ENCODE peak calls at places on chromosomes 11 and 22, in seven cellular contexts. One of them, this sample, is unnamed.

GRCh38 chr11:79430280-79430679 is 10.6 kb downstream of the TENM4 start:
- DNase-seq in HTR-8/SVneo: no peak
- DNase-seq in NCI-H774: no peak
- DNase-seq in amygdala: no peak
- DNase-seq in left colon: no peak
- DNase-seq in activated T-cell treated with anti-CD3 and anti-CD28 coated beads for 1 hour: no peak
- DNase-seq in lower leg skin: no peak
- DNase-seq in this sample: no peak

GRCh38 chr22:36940676-36941075 is 27.2 kb downstream of the CSF2RB start:
- DNase-seq in activated T-cell treated with anti-CD3 and anti-CD28 coated beads for 1 hour: no peak
- DNase-seq in amygdala: no peak
- DNase-seq in left colon: no peak
- DNase-seq in NCI-H774: no peak
- DNase-seq in lower leg skin: no peak
- DNase-seq in HTR-8/SVneo: no peak
- DNase-seq in this sample: no peak

GRCh38 chr11:27717377-27717776 is 17.1 kb upstream of the BDNF start:
- DNase-seq in lower leg skin: no peak
- DNase-seq in HTR-8/SVneo: no peak
- DNase-seq in NCI-H774: no peak
- DNase-seq in amygdala: no peak
- DNase-seq in left colon: no peak
- DNase-seq in activated T-cell treated with anti-CD3 and anti-CD28 coated beads for 1 hour: no peak
- DNase-seq in this sample: no peak

GRCh38 chr11:74971424-74971823 is 17.3 kb upstream of the NEU3 start:
- DNase-seq in amygdala: no peak
- DNase-seq in activated T-cell treated with anti-CD3 and anti-CD28 coated beads for 1 hour: no peak
- DNase-seq in NCI-H774: no peak
- DNase-seq in left colon: no peak
- DNase-seq in lower leg skin: no peak
- DNase-seq in HTR-8/SVneo: no peak
- DNase-seq in this sample: no peak

GRCh38 chr11:43504316-43504950 is 145.7 kb downstream of the TTC17 start:
- DNase-seq in left colon: no peak
- DNase-seq in activated T-cell treated with anti-CD3 and anti-CD28 coated beads for 1 hour: no peak
- DNase-seq in HTR-8/SVneo: peak; percentile 35
- DNase-seq in amygdala: no peak
- DNase-seq in NCI-H774: no peak
- DNase-seq in lower leg skin: no peak
- DNase-seq in this sample: peak; percentile 9

GRCh38 chr11:24509114-24509513 is 12.3 kb downstream of the LUZP2 start:
- DNase-seq in HTR-8/SVneo: no peak
- DNase-seq in NCI-H774: no peak
- DNase-seq in activated T-cell treated with anti-CD3 and anti-CD28 coated beads for 1 hour: no peak
- DNase-seq in amygdala: no peak
- DNase-seq in lower leg skin: no peak
- DNase-seq in left colon: no peak
- DNase-seq in this sample: no peak

GRCh38 chr11:46345881-46346484 is 1.3 kb upstream of the DGKZ start:
- DNase-seq in amygdala: no peak
- DNase-seq in lower leg skin: no peak
- DNase-seq in HTR-8/SVneo: no peak
- DNase-seq in activated T-cell treated with anti-CD3 and anti-CD28 coated beads for 1 hour: no peak
- DNase-seq in NCI-H774: no peak
- DNase-seq in left colon: no peak
- DNase-seq in this sample: no peak

GRCh38 chr22:42229455-42230149 is 40.9 kb downstream of the TCF20 start:
- DNase-seq in lower leg skin: no peak
- DNase-seq in amygdala: no peak
- DNase-seq in HTR-8/SVneo: no peak
- DNase-seq in NCI-H774: no peak
- DNase-seq in left colon: no peak
- DNase-seq in activated T-cell treated with anti-CD3 and anti-CD28 coated beads for 1 hour: no peak
- DNase-seq in this sample: no peak

GRCh38 chr11:1410366-1411291 is 20.9 kb downstream of the BRSK2 start:
- DNase-seq in left colon: no peak
- DNase-seq in HTR-8/SVneo: no peak
- DNase-seq in activated T-cell treated with anti-CD3 and anti-CD28 coated beads for 1 hour: no peak
- DNase-seq in lower leg skin: no peak
- DNase-seq in NCI-H774: no peak
- DNase-seq in amygdala: no peak
- DNase-seq in this sample: no peak

GRCh38 chr11:29184939-29185890 is 831.6 kb downstream of the KCNA4 start:
- DNase-seq in NCI-H774: no peak
- DNase-seq in HTR-8/SVneo: peak; percentile 43
- DNase-seq in amygdala: no peak
- DNase-seq in lower leg skin: no peak
- DNase-seq in left colon: no peak
- DNase-seq in activated T-cell treated with anti-CD3 and anti-CD28 coated beads for 1 hour: no peak
- DNase-seq in this sample: no peak

GRCh38 chr11:64529559-64530520 is 61.2 kb upstream of the SLC22A12 start:
- DNase-seq in NCI-H774: no peak
- DNase-seq in HTR-8/SVneo: no peak
- DNase-seq in left colon: no peak
- DNase-seq in amygdala: no peak
- DNase-seq in activated T-cell treated with anti-CD3 and anti-CD28 coated beads for 1 hour: no peak
- DNase-seq in lower leg skin: no peak
- DNase-seq in this sample: no peak

GRCh38 chr22:50620861-50621490 is 7.0 kb downstream of the ARSA start:
- DNase-seq in lower leg skin: no peak
- DNase-seq in left colon: peak; percentile 56
- DNase-seq in activated T-cell treated with anti-CD3 and anti-CD28 coated beads for 1 hour: peak; percentile 31
- DNase-seq in NCI-H774: no peak
- DNase-seq in HTR-8/SVneo: no peak
- DNase-seq in amygdala: no peak
- DNase-seq in this sample: no peak

GRCh38 chr11:72789493-72790131 is 4.2 kb downstream of the STARD10 start:
- DNase-seq in amygdala: no peak
- DNase-seq in NCI-H774: no peak
- DNase-seq in HTR-8/SVneo: no peak
- DNase-seq in lower leg skin: no peak
- DNase-seq in left colon: no peak
- DNase-seq in activated T-cell treated with anti-CD3 and anti-CD28 coated beads for 1 hour: no peak
- DNase-seq in this sample: no peak

GRCh38 chr11:12890476-12890875 is 118.6 kb upstream of the RASSF10 start:
- DNase-seq in left colon: no peak
- DNase-seq in amygdala: no peak
- DNase-seq in HTR-8/SVneo: no peak
- DNase-seq in lower leg skin: no peak
- DNase-seq in NCI-H774: no peak
- DNase-seq in activated T-cell treated with anti-CD3 and anti-CD28 coated beads for 1 hour: no peak
- DNase-seq in this sample: no peak

GRCh38 chr11:65403607-65404121 is 17.2 kb downstream of the FRMD8 start:
- DNase-seq in NCI-H774: no peak
- DNase-seq in HTR-8/SVneo: no peak
- DNase-seq in left colon: no peak
- DNase-seq in lower leg skin: no peak
- DNase-seq in activated T-cell treated with anti-CD3 and anti-CD28 coated beads for 1 hour: no peak
- DNase-seq in amygdala: no peak
- DNase-seq in this sample: no peak

GRCh38 chr11:73175551-73176144 is 33.5 kb upstream of the FCHSD2 start:
- DNase-seq in activated T-cell treated with anti-CD3 and anti-CD28 coated beads for 1 hour: no peak
- DNase-seq in lower leg skin: no peak
- DNase-seq in HTR-8/SVneo: no peak
- DNase-seq in amygdala: no peak
- DNase-seq in left colon: no peak
- DNase-seq in NCI-H774: no peak
- DNase-seq in this sample: no peak

GRCh38 chr22:39970742-39971141 is 10.5 kb downstream of the TMA7B start:
- DNase-seq in NCI-H774: no peak
- DNase-seq in activated T-cell treated with anti-CD3 and anti-CD28 coated beads for 1 hour: no peak
- DNase-seq in HTR-8/SVneo: no peak
- DNase-seq in amygdala: no peak
- DNase-seq in left colon: no peak
- DNase-seq in lower leg skin: no peak
- DNase-seq in this sample: no peak

GRCh38 chr11:59573216-59573615 is 42.4 kb downstream of the OSBP start:
- DNase-seq in lower leg skin: no peak
- DNase-seq in NCI-H774: no peak
- DNase-seq in HTR-8/SVneo: no peak
- DNase-seq in activated T-cell treated with anti-CD3 and anti-CD28 coated beads for 1 hour: no peak
- DNase-seq in left colon: no peak
- DNase-seq in amygdala: no peak
- DNase-seq in this sample: peak; percentile 7

GRCh38 chr11:58963551-58964075 is 24.3 kb downstream of the GLYATL1 start:
- DNase-seq in activated T-cell treated with anti-CD3 and anti-CD28 coated beads for 1 hour: no peak
- DNase-seq in left colon: no peak
- DNase-seq in HTR-8/SVneo: no peak
- DNase-seq in NCI-H774: no peak
- DNase-seq in amygdala: no peak
- DNase-seq in lower leg skin: no peak
- DNase-seq in this sample: no peak

GRCh38 chr11:22879615-22880014 is 19.3 kb upstream of the CCDC179 start:
- DNase-seq in lower leg skin: no peak
- DNase-seq in activated T-cell treated with anti-CD3 and anti-CD28 coated beads for 1 hour: no peak
- DNase-seq in amygdala: no peak
- DNase-seq in HTR-8/SVneo: no peak
- DNase-seq in NCI-H774: no peak
- DNase-seq in left colon: no peak
- DNase-seq in this sample: no peak

GRCh38 chr11:13440100-13440855 is 22.7 kb downstream of the BTBD10 start:
- DNase-seq in left colon: peak; percentile 12
- DNase-seq in amygdala: no peak
- DNase-seq in activated T-cell treated with anti-CD3 and anti-CD28 coated beads for 1 hour: no peak
- DNase-seq in NCI-H774: peak; percentile 51
- DNase-seq in HTR-8/SVneo: peak; percentile 71
- DNase-seq in lower leg skin: peak; percentile 20
- DNase-seq in this sample: peak; percentile 23

GRCh38 chr11:36222755-36223635 is 66.2 kb downstream of the COMMD9 start:
- DNase-seq in left colon: no peak
- DNase-seq in HTR-8/SVneo: no peak
- DNase-seq in NCI-H774: no peak
- DNase-seq in amygdala: no peak
- DNase-seq in activated T-cell treated with anti-CD3 and anti-CD28 coated beads for 1 hour: no peak
- DNase-seq in lower leg skin: no peak
- DNase-seq in this sample: no peak

GRCh38 chr22:29377979-29378378 is 10.4 kb downstream of the AP1B1 start:
- DNase-seq in activated T-cell treated with anti-CD3 and anti-CD28 coated beads for 1 hour: no peak
- DNase-seq in lower leg skin: peak; percentile 56
- DNase-seq in amygdala: no peak
- DNase-seq in NCI-H774: no peak
- DNase-seq in HTR-8/SVneo: no peak
- DNase-seq in left colon: no peak
- DNase-seq in this sample: no peak

GRCh38 chr11:94771390-94771789 is 3.2 kb downstream of the AMOTL1 start:
- DNase-seq in activated T-cell treated with anti-CD3 and anti-CD28 coated beads for 1 hour: no peak
- DNase-seq in left colon: no peak
- DNase-seq in lower leg skin: no peak
- DNase-seq in HTR-8/SVneo: no peak
- DNase-seq in NCI-H774: no peak
- DNase-seq in amygdala: no peak
- DNase-seq in this sample: no peak

GRCh38 chr11:78221396-78222315 is 32.9 kb downstream of the USP35 start:
- DNase-seq in NCI-H774: no peak
- DNase-seq in activated T-cell treated with anti-CD3 and anti-CD28 coated beads for 1 hour: no peak
- DNase-seq in lower leg skin: no peak
- DNase-seq in HTR-8/SVneo: no peak
- DNase-seq in amygdala: no peak
- DNase-seq in left colon: no peak
- DNase-seq in this sample: no peak

GRCh38 chr22:45889539-45890350 is 87.2 kb downstream of the WNT7B start:
- DNase-seq in HTR-8/SVneo: no peak
- DNase-seq in lower leg skin: no peak
- DNase-seq in left colon: no peak
- DNase-seq in activated T-cell treated with anti-CD3 and anti-CD28 coated beads for 1 hour: no peak
- DNase-seq in NCI-H774: no peak
- DNase-seq in amygdala: no peak
- DNase-seq in this sample: no peak

GRCh38 chr11:64643927-64644326 is 52.9 kb downstream of the SLC22A12 start:
- DNase-seq in amygdala: no peak
- DNase-seq in lower leg skin: no peak
- DNase-seq in activated T-cell treated with anti-CD3 and anti-CD28 coated beads for 1 hour: no peak
- DNase-seq in HTR-8/SVneo: no peak
- DNase-seq in NCI-H774: no peak
- DNase-seq in left colon: no peak
- DNase-seq in this sample: no peak

GRCh38 chr11:78689558-78690153 is 115.0 kb upstream of the NARS2 start:
- DNase-seq in lower leg skin: no peak
- DNase-seq in left colon: no peak
- DNase-seq in NCI-H774: peak; percentile 6
- DNase-seq in activated T-cell treated with anti-CD3 and anti-CD28 coated beads for 1 hour: no peak
- DNase-seq in HTR-8/SVneo: no peak
- DNase-seq in amygdala: no peak
- DNase-seq in this sample: no peak

GRCh38 chr11:125428486-125429173 is 67.4 kb downstream of the FEZ1 start:
- DNase-seq in NCI-H774: no peak
- DNase-seq in activated T-cell treated with anti-CD3 and anti-CD28 coated beads for 1 hour: no peak
- DNase-seq in HTR-8/SVneo: no peak
- DNase-seq in lower leg skin: no peak
- DNase-seq in left colon: no peak
- DNase-seq in amygdala: no peak
- DNase-seq in this sample: no peak

GRCh38 chr22:46758867-46759290 is 3.6 kb upstream of the TBC1D22A start:
- DNase-seq in left colon: peak; percentile 77
- DNase-seq in NCI-H774: no peak
- DNase-seq in activated T-cell treated with anti-CD3 and anti-CD28 coated beads for 1 hour: peak; percentile 38
- DNase-seq in lower leg skin: no peak
- DNase-seq in HTR-8/SVneo: peak; percentile 29
- DNase-seq in amygdala: no peak
- DNase-seq in this sample: no peak

GRCh38 chr22:46588279-46589140 is 31.7 kb upstream of the GRAMD4 start:
- DNase-seq in left colon: no peak
- DNase-seq in lower leg skin: no peak
- DNase-seq in HTR-8/SVneo: no peak
- DNase-seq in NCI-H774: no peak
- DNase-seq in activated T-cell treated with anti-CD3 and anti-CD28 coated beads for 1 hour: no peak
- DNase-seq in amygdala: no peak
- DNase-seq in this sample: no peak

GRCh38 chr11:102447193-102447592 is 5.4 kb downstream of the TMEM123 start:
- DNase-seq in activated T-cell treated with anti-CD3 and anti-CD28 coated beads for 1 hour: no peak
- DNase-seq in NCI-H774: no peak
- DNase-seq in left colon: no peak
- DNase-seq in amygdala: no peak
- DNase-seq in lower leg skin: no peak
- DNase-seq in HTR-8/SVneo: no peak
- DNase-seq in this sample: peak; percentile 54

GRCh38 chr11:6667733-6668374 is 12.2 kb upstream of the DCHS1 start:
- DNase-seq in lower leg skin: no peak
- DNase-seq in activated T-cell treated with anti-CD3 and anti-CD28 coated beads for 1 hour: no peak
- DNase-seq in amygdala: no peak
- DNase-seq in NCI-H774: no peak
- DNase-seq in HTR-8/SVneo: no peak
- DNase-seq in left colon: no peak
- DNase-seq in this sample: peak; percentile 32

GRCh38 chr11:23257088-23257487 is 396.8 kb upstream of the CCDC179 start:
- DNase-seq in lower leg skin: no peak
- DNase-seq in NCI-H774: no peak
- DNase-seq in activated T-cell treated with anti-CD3 and anti-CD28 coated beads for 1 hour: no peak
- DNase-seq in HTR-8/SVneo: no peak
- DNase-seq in left colon: no peak
- DNase-seq in amygdala: no peak
- DNase-seq in this sample: no peak

GRCh38 chr22:47132428-47132825 is 370.0 kb downstream of the TBC1D22A start:
- DNase-seq in HTR-8/SVneo: no peak
- DNase-seq in left colon: no peak
- DNase-seq in NCI-H774: no peak
- DNase-seq in lower leg skin: no peak
- DNase-seq in activated T-cell treated with anti-CD3 and anti-CD28 coated beads for 1 hour: no peak
- DNase-seq in amygdala: no peak
- DNase-seq in this sample: no peak

GRCh38 chr11:57871231-57871630 is 109.6 kb downstream of the CTNND1 start:
- DNase-seq in left colon: no peak
- DNase-seq in NCI-H774: no peak
- DNase-seq in HTR-8/SVneo: no peak
- DNase-seq in amygdala: no peak
- DNase-seq in lower leg skin: no peak
- DNase-seq in activated T-cell treated with anti-CD3 and anti-CD28 coated beads for 1 hour: no peak
- DNase-seq in this sample: no peak

GRCh38 chr11:64071849-64072248 is 36.1 kb downstream of the FLRT1 start:
- DNase-seq in lower leg skin: no peak
- DNase-seq in activated T-cell treated with anti-CD3 and anti-CD28 coated beads for 1 hour: no peak
- DNase-seq in amygdala: no peak
- DNase-seq in left colon: no peak
- DNase-seq in HTR-8/SVneo: no peak
- DNase-seq in NCI-H774: no peak
- DNase-seq in this sample: no peak

GRCh38 chr11:8068605-8069221 is 12.3 kb upstream of the TUB start:
- DNase-seq in HTR-8/SVneo: peak; percentile 72
- DNase-seq in amygdala: no peak
- DNase-seq in left colon: no peak
- DNase-seq in activated T-cell treated with anti-CD3 and anti-CD28 coated beads for 1 hour: no peak
- DNase-seq in lower leg skin: peak; percentile 60
- DNase-seq in NCI-H774: no peak
- DNase-seq in this sample: no peak